ENCODE peak calls at places on chromosomes 11 and 22, in nine cellular contexts. C is epithelial cell of esophagus, L is iPS DF 6.9, S is astrocyte of the cerebellum, X is HFF-Myc, P is astrocyte of the spinal cord, O is fibroblast of mammary gland, G is sigmoid colon, Q is AG10803. A is an unnamed sample.

GRCh38 chr11:64334764-64335741 is 5.0 kb upstream of the CCDC88B start:
- DNase-seq in X (peak; percentile 65), P (peak; percentile 82), L (no peak), Q (peak; percentile 94), C (peak; percentile 99), G (no peak), S (peak; percentile 48), O (peak; percentile 94), A (no peak)

GRCh38 chr22:17269607-17270261 is 50.5 kb upstream of the ADA2 start:
- DNase-seq in L (no peak), Q (no peak), G (no peak), P (no peak), S (no peak), O (no peak), X (no peak), C (no peak), A (no peak)

GRCh38 chr11:88520391-88520790 is 182.9 kb upstream of the CTSC start:
- DNase-seq in S (no peak), P (no peak), X (no peak), G (no peak), L (no peak), O (peak; percentile 51), C (peak; percentile 58), Q (no peak), A (no peak)

GRCh38 chr22:20550851-20551744 is 43.7 kb downstream of the MED15 start:
- DNase-seq in C (peak; percentile 24), P (peak; percentile 71), L (no peak), G (peak; percentile 83), Q (peak; percentile 77), O (peak; percentile 89), X (no peak), S (no peak), A (no peak)

GRCh38 chr22:24230911-24231656 is 13.8 kb downstream of the GGT5 start:
- DNase-seq in G (peak; percentile 65), Q (no peak), P (no peak), X (no peak), L (no peak), S (no peak), O (no peak), C (no peak), A (no peak)

GRCh38 chr22:24706050-24706449 is 68.5 kb downstream of the PIWIL3 start:
- DNase-seq in P (no peak), O (no peak), Q (no peak), X (no peak), L (no peak), S (no peak), G (no peak), C (no peak), A (no peak)

GRCh38 chr11:72223615-72224586 is 666 bp upstream of the INPPL1 start:
- DNase-seq in O (peak; percentile 41), C (no peak), Q (peak; percentile 70), S (peak; percentile 23), G (peak; percentile 95), L (no peak), P (peak; percentile 77), X (no peak), A (no peak)

GRCh38 chr22:37741312-37741795 is 44.5 kb downstream of the TRIOBP start:
- DNase-seq in X (peak; percentile 97), O (peak; percentile 99), G (peak; percentile 99), P (peak; percentile 97), C (peak; percentile 96), L (no peak), S (peak; percentile 92), Q (peak; percentile 98), A (no peak)

GRCh38 chr11:44270403-44271192 is 39.3 kb downstream of the ALX4 start:
- DNase-seq in P (no peak), Q (peak; percentile 33), S (no peak), X (no peak), L (no peak), O (no peak), C (no peak), G (no peak), A (no peak)

GRCh38 chr22:27692243-27692642 is 109.3 kb downstream of the MN1 start:
- DNase-seq in P (no peak), O (no peak), G (no peak), Q (peak; percentile 48), X (no peak), S (no peak), C (no peak), L (no peak), A (no peak)

GRCh38 chr11:76606102-76606793 is 64.3 kb downstream of the LRRC32 start:
- DNase-seq in O (peak; percentile 81), G (no peak), C (no peak), Q (peak; percentile 64), S (no peak), P (no peak), X (no peak), L (no peak), A (no peak)

GRCh38 chr11:61870429-61871039 is 20.8 kb downstream of the FADS3 start:
- DNase-seq in S (no peak), C (no peak), O (peak; percentile 75), X (no peak), G (no peak), Q (peak; percentile 51), P (peak; percentile 40), L (no peak), A (no peak)
- H3K4me3 ChIP-seq in S (no peak overlapping the region), C (no peak overlapping the region), O (no peak overlapping the region), X (no peak overlapping the region), G (no peak overlapping the region), Q (no peak overlapping the region), P (no peak overlapping the region), L (no peak overlapping the region), A (no peak overlapping the region)

GRCh38 chr11:10866893-10867331 is 9.1 kb upstream of the ZBED5 start:
- DNase-seq in O (peak; percentile 73), C (peak; percentile 44), L (no peak), S (peak; percentile 33), P (peak; percentile 71), X (no peak), G (no peak), Q (peak; percentile 64), A (no peak)
- H3K4me3 ChIP-seq in O (no peak overlapping the region), C (no peak overlapping the region), L (no peak overlapping the region), S (no peak overlapping the region), P (no peak overlapping the region), X (no peak overlapping the region), G (no peak overlapping the region), Q (no peak overlapping the region), A (no peak overlapping the region)

GRCh38 chr11:122893131-122893530 is 10.6 kb downstream of the JHY start:
- DNase-seq in X (no peak), O (peak; percentile 7), L (no peak), C (peak; percentile 56), Q (peak; percentile 9), G (no peak), S (no peak), P (no peak), A (no peak)
- H3K4me3 ChIP-seq in X (no peak overlapping the region), O (no peak overlapping the region), L (no peak overlapping the region), C (no peak overlapping the region), Q (no peak overlapping the region), G (no peak overlapping the region), S (no peak overlapping the region), P (no peak overlapping the region), A (no peak overlapping the region)

GRCh38 chr11:1943576-1943975 is 3.6 kb upstream of the MRPL23 start:
- DNase-seq in X (no peak), S (no peak), Q (no peak), L (no peak), C (peak; percentile 45), G (peak; percentile 35), P (no peak), O (no peak), A (no peak)
- H3K4me3 ChIP-seq in X (no peak overlapping the region), S (no peak overlapping the region), Q (no peak overlapping the region), L (no peak overlapping the region), C (no peak overlapping the region), G (no peak overlapping the region), P (no peak overlapping the region), O (no peak overlapping the region), A (no peak overlapping the region)

GRCh38 chr11:120340529-120340928 is 4.3 kb downstream of the ARHGEF12 start:
- DNase-seq in C (peak; percentile 53), P (peak; percentile 32), G (no peak), X (no peak), S (no peak), Q (no peak), L (no peak), O (peak; percentile 49), A (no peak)
- H3K4me3 ChIP-seq in C (peak overlapping the region; percentile 69), P (no peak overlapping the region), G (peak overlapping the region; percentile 58), X (no peak overlapping the region), S (no peak overlapping the region), Q (no peak overlapping the region), L (no peak overlapping the region), O (no peak overlapping the region), A (no peak overlapping the region)

GRCh38 chr11:9176136-9176535 is 84.7 kb upstream of the SCUBE2 start:
- DNase-seq in S (no peak), O (no peak), P (no peak), C (no peak), Q (peak; percentile 55), X (no peak), L (no peak), G (no peak), A (no peak)
- H3K4me3 ChIP-seq in S (no peak overlapping the region), O (no peak overlapping the region), P (no peak overlapping the region), C (no peak overlapping the region), Q (no peak overlapping the region), X (no peak overlapping the region), L (no peak overlapping the region), G (no peak overlapping the region), A (no peak overlapping the region)

GRCh38 chr11:115304774-115305472 is 199.3 kb downstream of the CADM1 start:
- DNase-seq in Q (no peak), C (peak; percentile 14), O (no peak), G (no peak), S (no peak), P (no peak), L (no peak), X (no peak), A (no peak)
- H3K4me3 ChIP-seq in Q (no peak overlapping the region), C (no peak overlapping the region), O (no peak overlapping the region), G (no peak overlapping the region), S (no peak overlapping the region), P (no peak overlapping the region), L (no peak overlapping the region), X (no peak overlapping the region), A (no peak overlapping the region)